ENCODE peak calls at places on chromosome 15, in nine cellular contexts. W is CD8-positive, alpha-beta memory T cell; H is small intestine; L is transverse colon; I is body of pancreas; S is RWPE2; K is mammary epithelial cell; R is thoracic aorta; C is tibial nerve. A is an unnamed sample. For H3K4me1, the result is how much of the 10 kb centered on the place peaks cover.

GRCh38 chr15:68552344-68552743 is 26.4 kb upstream of the CORO2B start:
- DNase-seq in W (no peak), H (no peak), L (no peak), I (no peak), S (no peak), K (no peak), R (no peak), C (no peak), A (no peak)

GRCh38 chr15:46280753-46281521 is 646.1 kb downstream of the SQOR start:
- DNase-seq in W (no peak), H (no peak), L (no peak), I (no peak), S (no peak), K (no peak), R (no peak), C (no peak), A (no peak)

GRCh38 chr15:28104326-28104725 is 5.2 kb upstream of the OCA2 start:
- DNase-seq in W (no peak), H (no peak), L (no peak), I (no peak), S (peak), K (no peak), R (no peak), C (no peak), A (no peak)

GRCh38 chr15:61195116-61196002 is 33.7 kb downstream of the RORA start:
- DNase-seq in W (no peak), H (peak), L (no peak), I (no peak), S (no peak), K (peak), R (no peak), C (no peak), A (no peak)

GRCh38 chr15:68783226-68784054 is 37.3 kb downstream of the ANP32A start:
- DNase-seq in W (peak), H (peak), L (peak), I (peak), S (peak), K (peak), R (no peak), C (no peak), A (peak)

GRCh38 chr15:39594764-39595620 is 14.1 kb downstream of the THBS1 start:
- DNase-seq in W (no peak), H (no peak), L (no peak), I (no peak), S (no peak), K (no peak), R (no peak), C (no peak), A (no peak)

GRCh38 chr15:62253294-62253693 is 88.2 kb upstream of the C2CD4B start:
- DNase-seq in W (no peak), H (no peak), L (no peak), I (no peak), S (no peak), K (no peak), R (no peak), C (no peak), A (no peak)

GRCh38 chr15:96253137-96253747 is 77.3 kb upstream of the NR2F2 start:
- DNase-seq in W (no peak), H (no peak), L (no peak), I (no peak), S (no peak), K (no peak), R (no peak), C (no peak), A (no peak)

GRCh38 chr15:66740802-66741201 is 38.8 kb downstream of the SMAD6 start:
- DNase-seq in W (no peak), H (no peak), L (peak), I (peak), S (no peak), K (no peak), R (no peak), C (peak), A (peak)

GRCh38 chr15:75577401-75578205 is 1.5 kb downstream of the PTPN9 start:
- DNase-seq in W (no peak), H (peak), L (no peak), I (no peak), S (no peak), K (peak), R (no peak), C (no peak), A (no peak)

GRCh38 chr15:72682772-72683171 is 3.2 kb downstream of the HIGD2B start:
- DNase-seq in W (no peak), H (no peak), L (no peak), I (no peak), S (no peak), K (no peak), R (no peak), C (no peak), A (no peak)

GRCh38 chr15:49881866-49882265 is 237.2 kb downstream of the ATP8B4 start:
- DNase-seq in W (no peak), H (no peak), L (no peak), I (no peak), S (no peak), K (no peak), R (no peak), C (no peak), A (no peak)

GRCh38 chr15:40028193-40028592 is 10.8 kb downstream of the SRP14 start:
- DNase-seq in W (no peak), H (no peak), L (no peak), I (no peak), S (no peak), K (no peak), R (no peak), C (no peak), A (no peak)

GRCh38 chr15:43253431-43254403 is 13.0 kb downstream of the TGM5 start:
- DNase-seq in W (no peak), H (peak), L (peak), I (peak), S (peak), K (peak), R (no peak), C (no peak), A (no peak)

GRCh38 chr15:35958021-35958420 is 412.1 kb upstream of the DPH6 start:
- DNase-seq in W (no peak), H (no peak), L (no peak), I (no peak), S (no peak), K (peak), R (no peak), C (no peak), A (no peak)

GRCh38 chr15:34701536-34701935 is 53.3 kb downstream of the GJD2 start:
- DNase-seq in W (no peak), H (no peak), L (no peak), I (no peak), S (no peak), K (no peak), R (no peak), C (no peak), A (no peak)

GRCh38 chr15:72474466-72474911 is 359 bp downstream of the ARIH1 start:
- DNase-seq in W (no peak), H (no peak), L (no peak), I (no peak), S (peak), K (no peak), R (no peak), C (no peak), A (no peak)

GRCh38 chr15:43096411-43096810 is 9.4 kb downstream of the UBR1 start:
- DNase-seq in W (no peak), H (no peak), L (no peak), I (no peak), S (no peak), K (no peak), R (no peak), C (no peak), A (no peak)

GRCh38 chr15:68537097-68537496 is 41.7 kb upstream of the CORO2B start:
- DNase-seq in W (no peak), H (no peak), L (no peak), I (no peak), S (no peak), K (peak), R (no peak), C (no peak), A (no peak)

GRCh38 chr15:100721758-100722550 is 119.6 kb downstream of the ASB7 start:
- DNase-seq in W (no peak), H (peak), L (peak), I (peak), S (peak), K (peak), R (peak), C (peak), A (peak)

GRCh38 chr15:45133561-45133920 is 3.7 kb downstream of the DUOX1 start:
- DNase-seq in W (no peak), H (no peak), L (no peak), I (no peak), S (no peak), K (peak), R (no peak), C (no peak), A (no peak)

GRCh38 chr15:60065951-60066350 is 61.8 kb downstream of the FOXB1 start:
- DNase-seq in W (no peak), H (no peak), L (no peak), I (no peak), S (no peak), K (no peak), R (no peak), C (no peak), A (no peak)

GRCh38 chr15:92880796-92881569 is 19.1 kb upstream of the CHD2 start:
- DNase-seq in W (no peak), H (peak), L (no peak), I (peak), S (no peak), K (no peak), R (no peak), C (no peak), A (no peak)

GRCh38 chr15:93050648-93051047 is 38.4 kb downstream of the RGMA start:
- DNase-seq in W (no peak), H (no peak), L (no peak), I (no peak), S (no peak), K (no peak), R (no peak), C (no peak), A (no peak)

GRCh38 chr15:57914350-57915055 is 151.0 kb downstream of the ALDH1A2 start:
- DNase-seq in W (no peak), H (no peak), L (peak), I (no peak), S (no peak), K (no peak), R (no peak), C (no peak), A (no peak)

GRCh38 chr15:92277776-92278175 is 115.9 kb upstream of the ST8SIA2 start:
- DNase-seq in W (no peak), H (peak), L (no peak), I (no peak), S (no peak), K (peak), R (no peak), C (no peak), A (no peak)

GRCh38 chr15:22902981-22903380 is 64.5 kb downstream of the NIPA2 start:
- DNase-seq in W (no peak), H (no peak), L (no peak), I (no peak), S (peak), K (no peak), R (no peak), C (no peak), A (no peak)

GRCh38 chr15:37880009-37880834 is 54.2 kb upstream of the TMCO5A start:
- DNase-seq in W (no peak), H (peak), L (no peak), I (peak), S (no peak), K (peak), R (no peak), C (no peak), A (no peak)

GRCh38 chr15:100727291-100727851 is 125.0 kb downstream of the ASB7 start:
- DNase-seq in W (no peak), H (no peak), L (no peak), I (no peak), S (peak), K (peak), R (no peak), C (no peak), A (peak)

GRCh38 chr15:40330368-40330836 is 6.9 kb downstream of the INAFM2 start:
- DNase-seq in W (no peak), H (no peak), L (peak), I (no peak), S (no peak), K (peak), R (peak), C (no peak), A (peak)

GRCh38 chr15:29570931-29571727 is 251.1 kb downstream of the TJP1 start:
- DNase-seq in W (no peak), H (peak), L (peak), I (peak), S (no peak), K (peak), R (no peak), C (no peak), A (no peak)

GRCh38 chr15:28933710-28934445 is 48.1 kb downstream of the APBA2 start:
- DNase-seq in W (no peak), H (no peak), L (no peak), I (no peak), S (no peak), K (no peak), R (no peak), C (no peak), A (no peak)

GRCh38 chr15:85725019-85725418 is 69.7 kb downstream of the KLHL25 start:
- DNase-seq in W (no peak), H (no peak), L (no peak), I (no peak), S (no peak), K (no peak), R (no peak), C (no peak), A (no peak)

GRCh38 chr15:70267879-70268278 is 170.2 kb upstream of the TLE3 start:
- DNase-seq in W (no peak), H (no peak), L (no peak), I (no peak), S (no peak), K (peak), R (no peak), C (no peak), A (no peak)

GRCh38 chr15:91521996-91522395 is 331.5 kb upstream of the SLCO3A1 start:
- DNase-seq in W (no peak), H (no peak), L (no peak), I (no peak), S (no peak), K (peak), R (no peak), C (no peak), A (no peak)

GRCh38 chr15:55789066-55789660 is 46.2 kb upstream of the PRTG start:
- DNase-seq in W (peak), H (peak), L (peak), I (no peak), S (no peak), K (no peak), R (no peak), C (peak), A (no peak)

DNA sequence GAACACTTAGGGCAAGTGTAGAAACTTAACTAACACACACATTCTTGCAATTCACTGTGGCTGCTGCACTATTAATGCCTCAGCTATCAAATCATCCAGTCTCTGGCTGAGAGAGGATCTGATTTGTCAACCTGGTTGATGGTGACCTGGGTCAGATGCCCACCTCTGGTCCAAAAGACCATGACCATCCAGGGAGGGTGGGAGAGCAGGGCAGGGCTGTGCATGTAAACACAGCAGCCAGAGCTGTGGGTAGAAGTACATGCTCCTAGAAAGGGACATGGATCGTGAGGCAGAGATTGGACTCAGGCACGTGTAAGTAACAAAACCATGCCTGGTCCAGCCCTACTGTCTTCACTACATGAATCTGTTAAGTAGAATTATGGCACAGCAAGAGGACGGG is 17.3 kb downstream of the MESD start:
- DNase-seq in W (no peak), H (no peak), L (no peak), I (no peak), S (no peak), K (no peak), R (no peak), C (no peak), A (no peak)
- H3K4me1 ChIP-seq in W (under half), H (under half), L (under half), I (under half), S (under half), K (under half), R (under half), C (under half), A (under half)

GRCh38 chr15:41565702-41566101 is 6.7 kb downstream of the TYRO3 start:
- DNase-seq in W (no peak), H (no peak), L (no peak), I (no peak), S (no peak), K (no peak), R (no peak), C (no peak), A (no peak)

GRCh38 chr15:41566121-41566885 is 7.3 kb downstream of the TYRO3 start:
- DNase-seq in W (no peak), H (no peak), L (no peak), I (no peak), S (no peak), K (no peak), R (no peak), C (no peak), A (no peak)

GRCh38 chr15:41564960-41565502 is 6.0 kb downstream of the TYRO3 start:
- DNase-seq in W (no peak), H (no peak), L (no peak), I (no peak), S (peak), K (no peak), R (no peak), C (no peak), A (no peak)

GRCh38 chr15:41562784-41563198 is 3.8 kb downstream of the TYRO3 start:
- DNase-seq in W (no peak), H (no peak), L (no peak), I (no peak), S (no peak), K (no peak), R (no peak), C (no peak), A (no peak)

GRCh38 chr15:41564286-41564959 is 5.4 kb downstream of the TYRO3 start:
- DNase-seq in W (no peak), H (no peak), L (no peak), I (no peak), S (no peak), K (no peak), R (no peak), C (no peak), A (no peak)
- H3K4me3 ChIP-seq in W (no peak), H (no peak), L (no peak), I (no peak), S (no peak), K (no peak), R (no peak), C (no peak), A (no peak)

DNA sequence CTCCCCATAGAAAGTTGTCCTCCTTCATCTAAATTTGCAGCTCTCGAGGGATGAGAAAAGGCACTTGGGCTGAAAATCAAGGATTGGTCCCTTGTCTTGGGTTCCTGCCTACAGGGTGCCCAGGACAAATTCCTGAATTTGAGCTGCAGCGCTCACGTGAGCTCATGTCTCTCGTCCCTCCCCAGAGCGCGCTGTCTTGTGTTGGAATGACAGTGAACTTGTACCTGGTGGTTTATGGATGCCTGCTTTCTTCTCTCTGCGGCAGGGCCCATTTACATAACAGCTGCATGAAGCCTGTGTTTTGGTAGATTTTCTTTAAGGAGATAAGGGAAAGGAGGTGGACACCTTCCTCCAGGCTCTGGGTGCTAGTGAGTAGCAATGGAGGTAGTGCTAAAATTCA is 4.3 kb downstream of the RYR3 start:
- DNase-seq in W (no peak), H (no peak), L (no peak), I (no peak), S (no peak), K (no peak), R (no peak), C (no peak), A (no peak)
- H3K27ac ChIP-seq in W (no peak), H (no peak), L (no peak), I (no peak), S (no peak), K (no peak), R (no peak), C (no peak), A (no peak)

GRCh38 chr15:31343831-31344230 is 17.2 kb downstream of the KLF13 start:
- DNase-seq in W (no peak), H (no peak), L (peak), I (no peak), S (no peak), K (no peak), R (no peak), C (no peak), A (no peak)
- H3K4me1 ChIP-seq in W (half or more), H (under half), L (half or more), I (half or more), S (under half), K (under half), R (half or more), C (half or more), A (half or more)

GRCh38 chr15:89399070-89399389 is 64.4 kb upstream of the POLG start:
- DNase-seq in W (no peak), H (no peak), L (no peak), I (no peak), S (no peak), K (no peak), R (no peak), C (no peak), A (no peak)

GRCh38 chr15:89399390-89400120 is 64.9 kb upstream of the POLG start:
- DNase-seq in W (no peak), H (peak), L (peak), I (no peak), S (no peak), K (no peak), R (no peak), C (no peak), A (no peak)

GRCh38 chr15:89401636-89402252 is 67.1 kb upstream of the POLG start:
- DNase-seq in W (no peak), H (no peak), L (no peak), I (no peak), S (no peak), K (peak), R (no peak), C (no peak), A (no peak)

GRCh38 chr15:89400997-89401590 is 66.5 kb upstream of the POLG start:
- DNase-seq in W (no peak), H (no peak), L (no peak), I (no peak), S (no peak), K (no peak), R (no peak), C (no peak), A (no peak)

GRCh38 chr15:89400121-89400996 is 65.7 kb upstream of the POLG start:
- DNase-seq in W (no peak), H (no peak), L (no peak), I (no peak), S (no peak), K (no peak), R (no peak), C (no peak), A (no peak)
- H3K4me3 ChIP-seq in W (no peak), H (no peak), L (peak), I (no peak), S (peak), K (no peak), R (peak), C (peak), A (no peak)

DNA sequence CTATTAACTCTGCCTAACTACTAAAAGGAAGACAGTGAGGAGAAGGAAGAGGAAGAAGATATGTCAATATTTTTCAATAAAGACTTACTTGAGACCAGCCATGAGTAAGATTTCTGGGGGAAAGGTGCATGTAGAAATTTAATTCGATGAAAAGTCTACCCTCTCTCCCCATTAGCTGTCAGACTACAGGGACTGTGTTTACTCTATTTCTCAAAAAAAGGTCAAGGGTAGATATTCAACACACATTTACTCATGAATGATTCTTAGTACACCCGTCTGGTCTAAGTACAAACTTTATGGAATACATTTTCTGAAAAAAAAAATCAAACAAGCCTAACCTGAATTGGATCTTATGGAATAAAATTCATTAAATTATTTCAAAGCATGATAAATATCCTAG is 6.8 kb downstream of the TSPAN3 start:
- DNase-seq in W (no peak), H (no peak), L (no peak), I (no peak), S (no peak), K (no peak), R (no peak), C (no peak), A (no peak)
- H3K27ac ChIP-seq in W (peak), H (no peak), L (peak), I (peak), S (peak), K (peak), R (no peak), C (no peak), A (no peak)

A was measured in tibial artery.